ENCODE peak calls at places on chromosomes 6 and 20, in four cellular contexts. Z, M, J and R are unnamed samples.

GRCh38 chr6:89842228-89842627 is 12.5 kb downstream of the CASP8AP2 start:
- DNase-seq in Z (no peak), M (no peak), J (no peak), R (no peak)

GRCh38 chr6:106145741-106146227 is 59.6 kb downstream of the PRDM1 start:
- DNase-seq in Z (no peak), M (no peak), J (peak), R (no peak)

GRCh38 chr6:156767603-156768467 is 9.3 kb upstream of the ARID1B start:
- DNase-seq in Z (no peak), M (no peak), J (no peak), R (no peak)

GRCh38 chr6:153028963-153029362 is 26.5 kb upstream of the MTRF1L start:
- DNase-seq in Z (no peak), M (no peak), J (no peak), R (no peak)

GRCh38 chr6:121434037-121434770 is 1.2 kb upstream of the GJA1 start:
- DNase-seq in Z (peak), M (no peak), J (no peak), R (no peak)

GRCh38 chr6:44388135-44388487 is 605 bp downstream of the CDC5L start:
- DNase-seq in Z (no peak), M (no peak), J (no peak), R (no peak)

GRCh38 chr6:50455029-50455428 is 258.3 kb upstream of the TFAP2D start:
- DNase-seq in Z (no peak), M (no peak), J (no peak), R (no peak)

GRCh38 chr6:115729036-115729435 is 331.7 kb downstream of the FRK start:
- DNase-seq in Z (peak), M (no peak), J (no peak), R (no peak)

GRCh38 chr20:4050581-4050980 is 35.2 kb upstream of the RNF24 start:
- DNase-seq in Z (no peak), M (no peak), J (no peak), R (no peak)

GRCh38 chr6:11008821-11009220 is 35.3 kb downstream of the ELOVL2 start:
- DNase-seq in Z (no peak), M (no peak), J (no peak), R (no peak)

GRCh38 chr6:8830794-8831193 is 395.4 kb upstream of the SLC35B3 start:
- DNase-seq in Z (no peak), M (no peak), J (no peak), R (no peak)

GRCh38 chr6:42138190-42138589 is 4.2 kb downstream of the C6orf132 start:
- DNase-seq in Z (no peak), M (no peak), J (no peak), R (no peak)

GRCh38 chr20:16555754-16556153 is 17.5 kb downstream of the KIF16B start:
- DNase-seq in Z (no peak), M (no peak), J (no peak), R (no peak)